ENCODE peak calls at places on chromosomes 2 and 18, in nine cellular contexts. One of them, this sample, is unnamed.

GRCh38 chr2:8418721-8419120 is 263.1 kb upstream of the ID2 start:
- DNase-seq in fibroblast of lung: no peak
- DNase-seq in neuronal stem cell: no peak
- DNase-seq in GM12878: no peak
- DNase-seq in IMR-90: peak
- DNase-seq in HepG2: no peak
- DNase-seq in OCI-LY7: no peak
- DNase-seq in K562: no peak
- DNase-seq in mammary epithelial cell: no peak
- DNase-seq in this sample: no peak

GRCh38 chr2:118878531-118879149 is 31.2 kb upstream of the EN1 start:
- DNase-seq in IMR-90: no peak
- DNase-seq in neuronal stem cell: no peak
- DNase-seq in mammary epithelial cell: peak
- DNase-seq in HepG2: no peak
- DNase-seq in GM12878: no peak
- DNase-seq in fibroblast of lung: no peak
- DNase-seq in K562: no peak
- DNase-seq in OCI-LY7: no peak
- DNase-seq in this sample: no peak

GRCh38 chr18:45363258-45363657 is 252.0 kb upstream of the SLC14A2 start:
- DNase-seq in K562: no peak
- DNase-seq in GM12878: no peak
- DNase-seq in mammary epithelial cell: no peak
- DNase-seq in neuronal stem cell: no peak
- DNase-seq in fibroblast of lung: no peak
- DNase-seq in HepG2: no peak
- DNase-seq in OCI-LY7: no peak
- DNase-seq in IMR-90: no peak
- DNase-seq in this sample: no peak

GRCh38 chr2:97968228-97968627 is 27.5 kb downstream of the TMEM131 start:
- DNase-seq in GM12878: no peak
- DNase-seq in fibroblast of lung: no peak
- DNase-seq in IMR-90: no peak
- DNase-seq in neuronal stem cell: no peak
- DNase-seq in OCI-LY7: no peak
- DNase-seq in HepG2: no peak
- DNase-seq in K562: no peak
- DNase-seq in mammary epithelial cell: no peak
- DNase-seq in this sample: no peak

GRCh38 chr2:223762853-223763252 is 74.5 kb downstream of the AP1S3 start:
- DNase-seq in GM12878: no peak
- DNase-seq in HepG2: peak
- DNase-seq in neuronal stem cell: no peak
- DNase-seq in K562: no peak
- DNase-seq in fibroblast of lung: peak
- DNase-seq in OCI-LY7: no peak
- DNase-seq in IMR-90: peak
- DNase-seq in mammary epithelial cell: no peak
- DNase-seq in this sample: peak

GRCh38 chr2:219684721-219685689 is 57.6 kb downstream of the SLC4A3 start:
- DNase-seq in HepG2: peak
- DNase-seq in fibroblast of lung: peak
- DNase-seq in neuronal stem cell: no peak
- DNase-seq in OCI-LY7: peak
- DNase-seq in GM12878: peak
- DNase-seq in IMR-90: peak
- DNase-seq in mammary epithelial cell: peak
- DNase-seq in K562: peak
- DNase-seq in this sample: peak

GRCh38 chr2:23578964-23579671 is 194.1 kb downstream of the KLHL29 start:
- DNase-seq in OCI-LY7: no peak
- DNase-seq in K562: no peak
- DNase-seq in HepG2: no peak
- DNase-seq in fibroblast of lung: peak
- DNase-seq in GM12878: no peak
- DNase-seq in mammary epithelial cell: no peak
- DNase-seq in IMR-90: no peak
- DNase-seq in neuronal stem cell: no peak
- DNase-seq in this sample: no peak

GRCh38 chr2:159145745-159146359 is 140.7 kb downstream of the WDSUB1 start:
- DNase-seq in HepG2: no peak
- DNase-seq in K562: no peak
- DNase-seq in neuronal stem cell: no peak
- DNase-seq in OCI-LY7: no peak
- DNase-seq in mammary epithelial cell: no peak
- DNase-seq in fibroblast of lung: no peak
- DNase-seq in IMR-90: no peak
- DNase-seq in GM12878: no peak
- DNase-seq in this sample: no peak

GRCh38 chr2:170974304-170974993 is 45.4 kb downstream of the GORASP2 start:
- DNase-seq in HepG2: peak
- DNase-seq in neuronal stem cell: no peak
- DNase-seq in mammary epithelial cell: no peak
- DNase-seq in IMR-90: no peak
- DNase-seq in GM12878: no peak
- DNase-seq in OCI-LY7: no peak
- DNase-seq in K562: no peak
- DNase-seq in fibroblast of lung: no peak
- DNase-seq in this sample: peak

GRCh38 chr18:38940863-38941531 is 1375.4 kb upstream of the CELF4 start:
- DNase-seq in GM12878: peak
- DNase-seq in K562: peak
- DNase-seq in OCI-LY7: peak
- DNase-seq in fibroblast of lung: peak
- DNase-seq in HepG2: peak
- DNase-seq in mammary epithelial cell: peak
- DNase-seq in IMR-90: peak
- DNase-seq in neuronal stem cell: no peak
- DNase-seq in this sample: peak

GRCh38 chr2:172885996-172886395 is 150.4 kb downstream of the RAPGEF4 start:
- DNase-seq in GM12878: no peak
- DNase-seq in IMR-90: no peak
- DNase-seq in fibroblast of lung: no peak
- DNase-seq in mammary epithelial cell: no peak
- DNase-seq in HepG2: no peak
- DNase-seq in K562: no peak
- DNase-seq in OCI-LY7: no peak
- DNase-seq in neuronal stem cell: no peak
- DNase-seq in this sample: no peak

GRCh38 chr2:133025004-133025403 is 355.0 kb upstream of the LYPD1 start:
- DNase-seq in mammary epithelial cell: no peak
- DNase-seq in K562: no peak
- DNase-seq in OCI-LY7: no peak
- DNase-seq in IMR-90: peak
- DNase-seq in HepG2: no peak
- DNase-seq in neuronal stem cell: no peak
- DNase-seq in fibroblast of lung: no peak
- DNase-seq in GM12878: no peak
- DNase-seq in this sample: no peak

GRCh38 chr18:34493099-34493544 is 217.0 kb upstream of the DTNA start:
- DNase-seq in IMR-90: peak
- DNase-seq in fibroblast of lung: peak
- DNase-seq in GM12878: no peak
- DNase-seq in K562: no peak
- DNase-seq in neuronal stem cell: peak
- DNase-seq in OCI-LY7: no peak
- DNase-seq in mammary epithelial cell: peak
- DNase-seq in HepG2: peak
- DNase-seq in this sample: peak

GRCh38 chr2:219219781-219220532 is 1.2 kb upstream of the ABCB6 start:
- DNase-seq in OCI-LY7: no peak
- DNase-seq in IMR-90: no peak
- DNase-seq in fibroblast of lung: no peak
- DNase-seq in GM12878: no peak
- DNase-seq in mammary epithelial cell: no peak
- DNase-seq in neuronal stem cell: no peak
- DNase-seq in HepG2: no peak
- DNase-seq in K562: no peak
- DNase-seq in this sample: no peak

GRCh38 chr18:43893001-43893637 is 615.8 kb upstream of the SYT4 start:
- DNase-seq in fibroblast of lung: peak
- DNase-seq in mammary epithelial cell: peak
- DNase-seq in K562: no peak
- DNase-seq in neuronal stem cell: no peak
- DNase-seq in IMR-90: peak
- DNase-seq in HepG2: no peak
- DNase-seq in OCI-LY7: no peak
- DNase-seq in GM12878: no peak
- DNase-seq in this sample: peak

GRCh38 chr2:113251118-113251517 is 27.6 kb downstream of the PAX8 start:
- DNase-seq in IMR-90: no peak
- DNase-seq in OCI-LY7: no peak
- DNase-seq in HepG2: no peak
- DNase-seq in neuronal stem cell: no peak
- DNase-seq in K562: peak
- DNase-seq in GM12878: no peak
- DNase-seq in fibroblast of lung: no peak
- DNase-seq in mammary epithelial cell: no peak
- DNase-seq in this sample: no peak

GRCh38 chr2:73175663-73176204 is 26.6 kb upstream of the NOTO start:
- DNase-seq in HepG2: peak
- DNase-seq in fibroblast of lung: peak
- DNase-seq in mammary epithelial cell: peak
- DNase-seq in GM12878: no peak
- DNase-seq in K562: peak
- DNase-seq in OCI-LY7: no peak
- DNase-seq in neuronal stem cell: peak
- DNase-seq in IMR-90: peak
- DNase-seq in this sample: peak

GRCh38 chr18:36179562-36180334 is 7.5 kb upstream of the MOCOS start:
- DNase-seq in neuronal stem cell: no peak
- DNase-seq in K562: peak
- DNase-seq in mammary epithelial cell: no peak
- DNase-seq in fibroblast of lung: peak
- DNase-seq in OCI-LY7: peak
- DNase-seq in GM12878: no peak
- DNase-seq in HepG2: no peak
- DNase-seq in IMR-90: peak
- DNase-seq in this sample: peak

GRCh38 chr18:30106356-30106755 is 936.2 kb downstream of the DSC3 start:
- DNase-seq in GM12878: no peak
- DNase-seq in K562: no peak
- DNase-seq in mammary epithelial cell: peak
- DNase-seq in neuronal stem cell: no peak
- DNase-seq in HepG2: no peak
- DNase-seq in fibroblast of lung: no peak
- DNase-seq in OCI-LY7: no peak
- DNase-seq in IMR-90: no peak
- DNase-seq in this sample: no peak

GRCh38 chr2:230811508-230811907 is 53.2 kb upstream of the ITM2C start:
- DNase-seq in K562: no peak
- DNase-seq in GM12878: no peak
- DNase-seq in fibroblast of lung: peak
- DNase-seq in mammary epithelial cell: no peak
- DNase-seq in neuronal stem cell: no peak
- DNase-seq in OCI-LY7: no peak
- DNase-seq in IMR-90: peak
- DNase-seq in HepG2: no peak
- DNase-seq in this sample: no peak

GRCh38 chr18:61865466-61866165 is 27.2 kb downstream of the RNF152 start:
- DNase-seq in neuronal stem cell: no peak
- DNase-seq in GM12878: no peak
- DNase-seq in mammary epithelial cell: no peak
- DNase-seq in K562: no peak
- DNase-seq in OCI-LY7: no peak
- DNase-seq in fibroblast of lung: peak
- DNase-seq in IMR-90: peak
- DNase-seq in HepG2: no peak
- DNase-seq in this sample: no peak

GRCh38 chr2:43950383-43951008 is 45.3 kb downstream of the LRPPRC start:
- DNase-seq in HepG2: peak
- DNase-seq in GM12878: no peak
- DNase-seq in IMR-90: peak
- DNase-seq in fibroblast of lung: peak
- DNase-seq in mammary epithelial cell: peak
- DNase-seq in K562: no peak
- DNase-seq in OCI-LY7: peak
- DNase-seq in neuronal stem cell: no peak
- DNase-seq in this sample: peak

DNA sequence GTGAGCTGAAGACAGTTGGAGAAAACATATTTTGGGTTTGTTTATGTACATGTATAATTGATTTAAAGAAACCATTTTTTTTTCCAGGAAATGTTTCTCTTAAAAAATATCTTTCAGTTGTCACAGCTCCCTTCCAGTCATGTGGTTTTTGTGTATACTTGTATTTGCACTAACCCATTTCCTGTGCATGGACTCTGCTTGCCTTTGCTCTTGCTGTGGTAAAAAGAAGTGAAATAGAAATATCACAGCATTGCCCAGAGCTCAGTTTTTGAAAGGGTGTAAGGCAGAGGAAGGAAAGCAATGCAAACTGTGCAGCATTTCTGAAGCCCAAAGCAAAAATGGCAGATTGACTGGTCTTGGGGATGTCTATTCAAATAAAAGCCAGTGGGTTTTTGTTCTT is 10.4 kb upstream of the DOCK10 start:
- DNase-seq in neuronal stem cell: no peak
- DNase-seq in OCI-LY7: peak
- DNase-seq in IMR-90: peak
- DNase-seq in GM12878: no peak
- DNase-seq in HepG2: no peak
- DNase-seq in mammary epithelial cell: no peak
- DNase-seq in K562: no peak
- DNase-seq in fibroblast of lung: peak
- DNase-seq in this sample: no peak
- H2AFZ ChIP-seq in neuronal stem cell: no peak
- H2AFZ ChIP-seq in OCI-LY7: no peak
- H2AFZ ChIP-seq in IMR-90: no peak
- H2AFZ ChIP-seq in GM12878: no peak
- H2AFZ ChIP-seq in HepG2: no peak
- H2AFZ ChIP-seq in mammary epithelial cell: no peak
- H2AFZ ChIP-seq in K562: no peak
- H2AFZ ChIP-seq in fibroblast of lung: no peak
- H2AFZ ChIP-seq in this sample: no peak

GRCh38 chr2:145909175-145909574 is 1389.3 kb upstream of the ZEB2 start:
- DNase-seq in IMR-90: no peak
- DNase-seq in neuronal stem cell: no peak
- DNase-seq in K562: no peak
- DNase-seq in fibroblast of lung: peak
- DNase-seq in GM12878: no peak
- DNase-seq in OCI-LY7: no peak
- DNase-seq in mammary epithelial cell: no peak
- DNase-seq in HepG2: no peak
- DNase-seq in this sample: no peak
- H2AFZ ChIP-seq in IMR-90: no peak
- H2AFZ ChIP-seq in neuronal stem cell: no peak
- H2AFZ ChIP-seq in K562: peak
- H2AFZ ChIP-seq in fibroblast of lung: no peak
- H2AFZ ChIP-seq in GM12878: no peak
- H2AFZ ChIP-seq in OCI-LY7: no peak
- H2AFZ ChIP-seq in mammary epithelial cell: no peak
- H2AFZ ChIP-seq in HepG2: no peak
- H2AFZ ChIP-seq in this sample: no peak

GRCh38 chr18:22143347-22144340 is 25.7 kb upstream of the GATA6 start:
- DNase-seq in neuronal stem cell: no peak
- DNase-seq in OCI-LY7: no peak
- DNase-seq in K562: no peak
- DNase-seq in fibroblast of lung: no peak
- DNase-seq in GM12878: no peak
- DNase-seq in IMR-90: no peak
- DNase-seq in mammary epithelial cell: no peak
- DNase-seq in HepG2: no peak
- DNase-seq in this sample: no peak
- H2AFZ ChIP-seq in neuronal stem cell: no peak
- H2AFZ ChIP-seq in OCI-LY7: no peak
- H2AFZ ChIP-seq in K562: no peak
- H2AFZ ChIP-seq in fibroblast of lung: no peak
- H2AFZ ChIP-seq in GM12878: no peak
- H2AFZ ChIP-seq in IMR-90: no peak
- H2AFZ ChIP-seq in mammary epithelial cell: no peak
- H2AFZ ChIP-seq in HepG2: no peak
- H2AFZ ChIP-seq in this sample: no peak

GRCh38 chr2:206422493-206422892 is 20.8 kb upstream of the ADAM23 start:
- DNase-seq in IMR-90: peak
- DNase-seq in OCI-LY7: no peak
- DNase-seq in mammary epithelial cell: no peak
- DNase-seq in fibroblast of lung: peak
- DNase-seq in HepG2: no peak
- DNase-seq in K562: no peak
- DNase-seq in neuronal stem cell: no peak
- DNase-seq in GM12878: no peak
- DNase-seq in this sample: peak
- H2AFZ ChIP-seq in IMR-90: no peak
- H2AFZ ChIP-seq in OCI-LY7: peak
- H2AFZ ChIP-seq in mammary epithelial cell: no peak
- H2AFZ ChIP-seq in fibroblast of lung: no peak
- H2AFZ ChIP-seq in HepG2: no peak
- H2AFZ ChIP-seq in K562: no peak
- H2AFZ ChIP-seq in neuronal stem cell: no peak
- H2AFZ ChIP-seq in GM12878: no peak
- H2AFZ ChIP-seq in this sample: no peak

This sample was measured in hepatocyte.